ENCODE peak calls at places on chromosomes 1 and 21, in four cellular contexts. S is HL-60, R is transverse colon, E is prostate gland. F is an unnamed sample.
A peak's percentile ranks its signal among the peaks of the same experiment; 100 is the strongest.

GRCh38 chr1:62426238-62426637 is 10.6 kb upstream of the USP1 start:
- DNase-seq in S (no peak), R (no peak), E (no peak), F (no peak)

GRCh38 chr1:30419246-30419720 is 304.1 kb downstream of the MATN1 start:
- DNase-seq in S (no peak), R (no peak), E (peak; percentile 2), F (no peak)

GRCh38 chr1:233269656-233270055 is 25.9 kb downstream of the PCNX2 start:
- DNase-seq in S (no peak), R (no peak), E (no peak), F (no peak)

GRCh38 chr1:25168193-25169071 is 63.9 kb downstream of the SYF2 start:
- DNase-seq in S (no peak), R (peak; percentile 26), E (no peak), F (no peak)

GRCh38 chr21:38277501-38278111 is 20.8 kb downstream of the KCNJ15 start:
- DNase-seq in S (peak; percentile 90), R (no peak), E (no peak), F (no peak)

GRCh38 chr1:15337656-15338402 is 71.9 kb upstream of the EFHD2 start:
- DNase-seq in S (no peak), R (no peak), E (no peak), F (no peak)

GRCh38 chr1:207495816-207496792 is at the start of gene CR1:
- DNase-seq in S (peak; percentile 76), R (peak; percentile 23), E (no peak), F (peak; percentile 62)

GRCh38 chr1:110643886-110644285 is 30.9 kb downstream of the KCNA3 start:
- DNase-seq in S (peak; percentile 24), R (no peak), E (no peak), F (no peak)

GRCh38 chr21:24197132-24197643 is 1410.1 kb downstream of the MRPL39 start:
- DNase-seq in S (no peak), R (no peak), E (no peak), F (no peak)

GRCh38 chr1:79777481-79778219 is 771.1 kb upstream of the ADGRL4 start:
- DNase-seq in S (no peak), R (no peak), E (no peak), F (no peak)

GRCh38 chr1:30848130-30848529 is 60.4 kb downstream of the SDC3 start:
- DNase-seq in S (no peak), R (no peak), E (no peak), F (no peak)

GRCh38 chr1:206953626-206954025 is 7.4 kb upstream of the PIGR start:
- DNase-seq in S (no peak), R (no peak), E (peak; percentile 42), F (no peak)

GRCh38 chr21:46639489-46640386 is 4.3 kb downstream of the PRMT2 start:
- DNase-seq in S (no peak), R (no peak), E (no peak), F (no peak)

GRCh38 chr21:38308010-38308784 is 51.4 kb downstream of the KCNJ15 start:
- DNase-seq in S (no peak), R (no peak), E (no peak), F (no peak)

GRCh38 chr1:10980094-10980577 is 32.3 kb upstream of the TARDBP start:
- DNase-seq in S (no peak), R (peak; percentile 82), E (peak; percentile 84), F (peak; percentile 88)

GRCh38 chr1:224450956-224451350 is 16.4 kb upstream of the WDR26 start:
- DNase-seq in S (no peak), R (no peak), E (no peak), F (no peak)

GRCh38 chr1:53411541-53412152 is 47.6 kb upstream of the DMRTB1 start:
- DNase-seq in S (no peak), R (no peak), E (no peak), F (no peak)

GRCh38 chr21:45202889-45203288 is 84.8 kb downstream of the POFUT2 start:
- DNase-seq in S (no peak), R (no peak), E (no peak), F (no peak)

GRCh38 chr1:70542040-70542439 is 131.0 kb downstream of the CTH start:
- DNase-seq in S (no peak), R (no peak), E (no peak), F (no peak)

GRCh38 chr1:29441916-29442668 is 205.8 kb downstream of the PTPRU start:
- DNase-seq in S (no peak), R (no peak), E (no peak), F (peak; percentile 62)

GRCh38 chr1:113917400-113918082 is 11.6 kb upstream of the HIPK1 start:
- DNase-seq in S (no peak), R (no peak), E (no peak), F (no peak)

GRCh38 chr1:54500030-54500389 is 48.0 kb upstream of the ACOT11 start:
- DNase-seq in S (no peak), R (peak; percentile 22), E (no peak), F (no peak)

GRCh38 chr1:85464497-85465098 is 361 bp downstream of the DDAH1 start:
- DNase-seq in S (peak; percentile 19), R (peak; percentile 77), E (peak; percentile 29), F (peak; percentile 84)

GRCh38 chr1:30412241-30413110 is 310.9 kb downstream of the MATN1 start:
- DNase-seq in S (no peak), R (no peak), E (peak; percentile 1), F (peak; percentile 29)

GRCh38 chr1:37274491-37274890 is 199.9 kb upstream of the ZC3H12A start:
- DNase-seq in S (no peak), R (no peak), E (no peak), F (no peak)

GRCh38 chr1:233459470-233459945 is 132.0 kb downstream of the MAP3K21 start:
- DNase-seq in S (no peak), R (no peak), E (no peak), F (no peak)

GRCh38 chr1:86450847-86451246 is 17.9 kb upstream of the CLCA1 start:
- DNase-seq in S (no peak), R (no peak), E (no peak), F (no peak)

GRCh38 chr1:3313579-3313955 is 140.9 kb upstream of the ARHGEF16 start:
- DNase-seq in S (no peak), R (peak; percentile 71), E (peak; percentile 81), F (peak; percentile 81)

GRCh38 chr1:188652678-188653077 is 1823.9 kb downstream of the PLA2G4A start:
- DNase-seq in S (no peak), R (no peak), E (no peak), F (no peak)

GRCh38 chr1:111139234-111139955 is 498 bp downstream of the DRAM2 start:
- DNase-seq in S (peak; percentile 66), R (peak; percentile 57), E (peak; percentile 20), F (no peak)

GRCh38 chr1:223363057-223363855 is 720 bp downstream of the SUSD4 start:
- DNase-seq in S (no peak), R (peak; percentile 16), E (no peak), F (no peak)

GRCh38 chr1:223363856-223364684 is at the start of gene SUSD4:
- DNase-seq in S (no peak), R (peak; percentile 38), E (peak; percentile 51), F (no peak)

GRCh38 chr1:223364685-223365382 is 858 bp upstream of the SUSD4 start:
- DNase-seq in S (no peak), R (no peak), E (no peak), F (no peak)
- H3K4me3 ChIP-seq in S (peak overlapping the region; percentile 40), R (peak overlapping the region; percentile 60), E (peak overlapping the region; percentile 49), F (peak overlapping the region; percentile 61)

GRCh38 chr1:175554586-175554985 is 188.8 kb downstream of the TNR start:
- DNase-seq in S (no peak), R (no peak), E (no peak), F (no peak)

GRCh38 chr1:175543447-175543846 is 199.9 kb downstream of the TNR start:
- DNase-seq in S (no peak), R (no peak), E (no peak), F (no peak)

DNA sequence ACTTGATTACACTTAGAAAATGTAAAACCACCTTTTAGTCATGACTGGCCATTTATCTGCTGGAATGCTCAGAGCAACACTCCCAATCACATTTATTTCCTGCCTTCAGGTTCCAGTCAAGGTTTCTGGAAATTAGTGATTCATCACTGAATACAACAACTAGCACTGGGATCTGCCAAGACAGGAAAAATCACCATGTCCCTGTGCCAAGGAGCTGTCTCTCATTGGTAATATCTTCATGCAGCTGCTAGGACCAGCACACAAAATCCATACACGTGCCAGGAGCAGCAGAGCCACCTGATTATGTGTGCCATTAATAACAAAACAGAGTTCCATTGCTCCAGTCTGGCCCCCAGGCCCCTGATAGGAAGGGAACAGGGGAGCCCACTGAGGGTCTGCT is 194.6 kb downstream of the TNR start:
- DNase-seq in S (no peak), R (no peak), E (peak; percentile 6), F (no peak)
- TF ChIP-seq POLR2AphosphoS5 in S (no peak), R (no peak), E (no peak), F (no peak)

GRCh38 chr1:78142731-78143130 is 97.0 kb downstream of the GIPC2 start:
- DNase-seq in S (no peak), R (no peak), E (no peak), F (no peak)

GRCh38 chr1:78145105-78145580 is 99.4 kb downstream of the GIPC2 start:
- DNase-seq in S (peak; percentile 41), R (peak; percentile 56), E (peak; percentile 52), F (no peak)

GRCh38 chr1:78143673-78144072 is 97.9 kb downstream of the GIPC2 start:
- DNase-seq in S (no peak), R (no peak), E (no peak), F (no peak)

GRCh38 chr1:78141522-78142231 is 95.9 kb downstream of the GIPC2 start:
- DNase-seq in S (no peak), R (no peak), E (no peak), F (no peak)

DNA sequence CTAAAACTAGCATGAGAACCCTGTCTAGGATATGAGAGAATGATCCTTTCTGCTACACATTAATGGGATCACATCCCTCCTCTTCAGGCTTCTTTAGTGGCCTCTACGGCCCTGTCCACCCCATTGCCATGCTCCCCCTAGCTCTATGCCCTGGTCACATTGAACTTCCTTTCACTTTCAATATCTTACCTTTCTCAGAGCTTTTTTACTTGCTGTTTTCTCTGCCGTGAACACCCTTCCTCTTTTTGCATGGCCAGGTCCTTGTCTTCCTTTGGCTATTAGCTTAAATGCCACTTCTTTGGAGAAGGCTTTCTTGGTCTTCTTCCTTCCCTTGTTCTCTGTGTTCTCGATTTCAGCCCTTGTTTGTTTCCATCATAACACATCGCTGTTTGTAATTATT is 97.4 kb downstream of the GIPC2 start:
- DNase-seq in S (no peak), R (no peak), E (no peak), F (no peak)
- H3K4me3 ChIP-seq in S (no peak overlapping the region), R (peak overlapping the region; percentile 21), E (no peak overlapping the region), F (no peak overlapping the region)

GRCh38 chr1:213249395-213249794 is 198.4 kb downstream of the RPS6KC1 start:
- DNase-seq in S (no peak), R (no peak), E (no peak), F (no peak)
- TF ChIP-seq POLR2AphosphoS5 in S (no peak), R (no peak), E (no peak), F (no peak)

GRCh38 chr1:194705123-194705522 is 1518.7 kb upstream of the B3GALT2 start:
- DNase-seq in S (no peak), R (no peak), E (no peak), F (no peak)
- H3K4me3 ChIP-seq in S (no peak overlapping the region), R (no peak overlapping the region), E (no peak overlapping the region), F (no peak overlapping the region)

F was measured in suprapubic skin.